ENCODE peak calls at places on chromosomes 4 and X, in five cellular contexts. One of them, this sample, is unnamed.

GRCh38 chr4:165207016-165207430 is 338 bp upstream of the KLHL2 start:
- DNase-seq in SJSA1: peak; percentile 23
- DNase-seq in activated T-helper 1 cell treated with Interleukin-2 at 50 U/mL for 16 hours: no peak
- DNase-seq in stimulated activated CD4-positive, alpha-beta T cell treated with anti-CD3 and anti-CD28 coated beads, Interleukin-1b, Interleukin-23, amount 100 ng/mL, for 48 hours: peak; percentile 10
- DNase-seq in activated CD8-positive, alpha-beta memory T cell treated with anti-CD3 and anti-CD28 coated beads for 48 hours: no peak
- DNase-seq in this sample: no peak

GRCh38 chrX:74242050-74242449 is 61.9 kb upstream of the ZCCHC13 start:
- DNase-seq in stimulated activated CD4-positive, alpha-beta T cell treated with anti-CD3 and anti-CD28 coated beads, Interleukin-1b, Interleukin-23, amount 100 ng/mL, for 48 hours: no peak
- DNase-seq in SJSA1: peak; percentile 72
- DNase-seq in activated T-helper 1 cell treated with Interleukin-2 at 50 U/mL for 16 hours: no peak
- DNase-seq in activated CD8-positive, alpha-beta memory T cell treated with anti-CD3 and anti-CD28 coated beads for 48 hours: no peak
- DNase-seq in this sample: no peak

GRCh38 chr4:121951570-121952110 is at the start of gene TRPC3:
- DNase-seq in SJSA1: peak; percentile 41
- DNase-seq in stimulated activated CD4-positive, alpha-beta T cell treated with anti-CD3 and anti-CD28 coated beads, Interleukin-1b, Interleukin-23, amount 100 ng/mL, for 48 hours: peak; percentile 33
- DNase-seq in activated CD8-positive, alpha-beta memory T cell treated with anti-CD3 and anti-CD28 coated beads for 48 hours: peak; percentile 6
- DNase-seq in activated T-helper 1 cell treated with Interleukin-2 at 50 U/mL for 16 hours: peak; percentile 9
- DNase-seq in this sample: peak; percentile 72

GRCh38 chr4:87985097-87985886 is 9.8 kb downstream of the SPP1 start:
- DNase-seq in SJSA1: peak; percentile 44
- DNase-seq in stimulated activated CD4-positive, alpha-beta T cell treated with anti-CD3 and anti-CD28 coated beads, Interleukin-1b, Interleukin-23, amount 100 ng/mL, for 48 hours: peak; percentile 37
- DNase-seq in activated T-helper 1 cell treated with Interleukin-2 at 50 U/mL for 16 hours: no peak
- DNase-seq in activated CD8-positive, alpha-beta memory T cell treated with anti-CD3 and anti-CD28 coated beads for 48 hours: no peak
- DNase-seq in this sample: peak; percentile 74

GRCh38 chr4:124262211-124263179 is 450.0 kb downstream of the ANKRD50 start:
- DNase-seq in activated T-helper 1 cell treated with Interleukin-2 at 50 U/mL for 16 hours: no peak
- DNase-seq in activated CD8-positive, alpha-beta memory T cell treated with anti-CD3 and anti-CD28 coated beads for 48 hours: no peak
- DNase-seq in SJSA1: peak; percentile 48
- DNase-seq in stimulated activated CD4-positive, alpha-beta T cell treated with anti-CD3 and anti-CD28 coated beads, Interleukin-1b, Interleukin-23, amount 100 ng/mL, for 48 hours: peak; percentile 25
- DNase-seq in this sample: peak; percentile 52

GRCh38 chr4:85243857-85244256 is 231.1 kb upstream of the ARHGAP24 start:
- DNase-seq in activated T-helper 1 cell treated with Interleukin-2 at 50 U/mL for 16 hours: no peak
- DNase-seq in activated CD8-positive, alpha-beta memory T cell treated with anti-CD3 and anti-CD28 coated beads for 48 hours: no peak
- DNase-seq in SJSA1: no peak
- DNase-seq in stimulated activated CD4-positive, alpha-beta T cell treated with anti-CD3 and anti-CD28 coated beads, Interleukin-1b, Interleukin-23, amount 100 ng/mL, for 48 hours: no peak
- DNase-seq in this sample: no peak

GRCh38 chr4:138410266-138410665 is 168.1 kb upstream of the SLC7A11 start:
- DNase-seq in activated CD8-positive, alpha-beta memory T cell treated with anti-CD3 and anti-CD28 coated beads for 48 hours: no peak
- DNase-seq in activated T-helper 1 cell treated with Interleukin-2 at 50 U/mL for 16 hours: no peak
- DNase-seq in SJSA1: no peak
- DNase-seq in stimulated activated CD4-positive, alpha-beta T cell treated with anti-CD3 and anti-CD28 coated beads, Interleukin-1b, Interleukin-23, amount 100 ng/mL, for 48 hours: no peak
- DNase-seq in this sample: no peak

GRCh38 chr4:41538017-41538733 is at the start of gene LIMCH1:
- DNase-seq in SJSA1: peak; percentile 27
- DNase-seq in stimulated activated CD4-positive, alpha-beta T cell treated with anti-CD3 and anti-CD28 coated beads, Interleukin-1b, Interleukin-23, amount 100 ng/mL, for 48 hours: no peak
- DNase-seq in activated T-helper 1 cell treated with Interleukin-2 at 50 U/mL for 16 hours: no peak
- DNase-seq in activated CD8-positive, alpha-beta memory T cell treated with anti-CD3 and anti-CD28 coated beads for 48 hours: no peak
- DNase-seq in this sample: peak; percentile 50

GRCh38 chr4:101356928-101357327 is 9.6 kb upstream of the PPP3CA start:
- DNase-seq in SJSA1: peak; percentile 71
- DNase-seq in activated CD8-positive, alpha-beta memory T cell treated with anti-CD3 and anti-CD28 coated beads for 48 hours: no peak
- DNase-seq in activated T-helper 1 cell treated with Interleukin-2 at 50 U/mL for 16 hours: no peak
- DNase-seq in stimulated activated CD4-positive, alpha-beta T cell treated with anti-CD3 and anti-CD28 coated beads, Interleukin-1b, Interleukin-23, amount 100 ng/mL, for 48 hours: no peak
- DNase-seq in this sample: no peak

GRCh38 chr4:183840311-183840710 is 64.8 kb upstream of the STOX2 start:
- DNase-seq in activated T-helper 1 cell treated with Interleukin-2 at 50 U/mL for 16 hours: peak; percentile 23
- DNase-seq in activated CD8-positive, alpha-beta memory T cell treated with anti-CD3 and anti-CD28 coated beads for 48 hours: peak; percentile 26
- DNase-seq in stimulated activated CD4-positive, alpha-beta T cell treated with anti-CD3 and anti-CD28 coated beads, Interleukin-1b, Interleukin-23, amount 100 ng/mL, for 48 hours: peak; percentile 60
- DNase-seq in SJSA1: peak; percentile 39
- DNase-seq in this sample: no peak

GRCh38 chr4:182842991-182843390 is 74.2 kb downstream of the DCTD start:
- DNase-seq in activated CD8-positive, alpha-beta memory T cell treated with anti-CD3 and anti-CD28 coated beads for 48 hours: no peak
- DNase-seq in activated T-helper 1 cell treated with Interleukin-2 at 50 U/mL for 16 hours: no peak
- DNase-seq in stimulated activated CD4-positive, alpha-beta T cell treated with anti-CD3 and anti-CD28 coated beads, Interleukin-1b, Interleukin-23, amount 100 ng/mL, for 48 hours: no peak
- DNase-seq in SJSA1: no peak
- DNase-seq in this sample: no peak

GRCh38 chrX:131779313-131779712 is 235.4 kb downstream of the OR13H1 start:
- DNase-seq in activated CD8-positive, alpha-beta memory T cell treated with anti-CD3 and anti-CD28 coated beads for 48 hours: no peak
- DNase-seq in SJSA1: no peak
- DNase-seq in stimulated activated CD4-positive, alpha-beta T cell treated with anti-CD3 and anti-CD28 coated beads, Interleukin-1b, Interleukin-23, amount 100 ng/mL, for 48 hours: no peak
- DNase-seq in activated T-helper 1 cell treated with Interleukin-2 at 50 U/mL for 16 hours: no peak
- DNase-seq in this sample: no peak

GRCh38 chr4:74456849-74457395 is 12.0 kb downstream of the AREG start:
- DNase-seq in stimulated activated CD4-positive, alpha-beta T cell treated with anti-CD3 and anti-CD28 coated beads, Interleukin-1b, Interleukin-23, amount 100 ng/mL, for 48 hours: no peak
- DNase-seq in SJSA1: no peak
- DNase-seq in activated CD8-positive, alpha-beta memory T cell treated with anti-CD3 and anti-CD28 coated beads for 48 hours: no peak
- DNase-seq in activated T-helper 1 cell treated with Interleukin-2 at 50 U/mL for 16 hours: no peak
- DNase-seq in this sample: no peak

GRCh38 chr4:20318011-20318898 is 66.5 kb downstream of the SLIT2 start:
- DNase-seq in stimulated activated CD4-positive, alpha-beta T cell treated with anti-CD3 and anti-CD28 coated beads, Interleukin-1b, Interleukin-23, amount 100 ng/mL, for 48 hours: no peak
- DNase-seq in activated T-helper 1 cell treated with Interleukin-2 at 50 U/mL for 16 hours: no peak
- DNase-seq in SJSA1: no peak
- DNase-seq in activated CD8-positive, alpha-beta memory T cell treated with anti-CD3 and anti-CD28 coated beads for 48 hours: no peak
- DNase-seq in this sample: no peak

GRCh38 chrX:34917146-34917545 is 25.4 kb upstream of the FAM47B start:
- DNase-seq in activated T-helper 1 cell treated with Interleukin-2 at 50 U/mL for 16 hours: no peak
- DNase-seq in SJSA1: peak; percentile 0
- DNase-seq in stimulated activated CD4-positive, alpha-beta T cell treated with anti-CD3 and anti-CD28 coated beads, Interleukin-1b, Interleukin-23, amount 100 ng/mL, for 48 hours: no peak
- DNase-seq in activated CD8-positive, alpha-beta memory T cell treated with anti-CD3 and anti-CD28 coated beads for 48 hours: no peak
- DNase-seq in this sample: no peak

GRCh38 chr4:181007751-181008150 is 1235.5 kb upstream of the TENM3 start:
- DNase-seq in activated CD8-positive, alpha-beta memory T cell treated with anti-CD3 and anti-CD28 coated beads for 48 hours: no peak
- DNase-seq in stimulated activated CD4-positive, alpha-beta T cell treated with anti-CD3 and anti-CD28 coated beads, Interleukin-1b, Interleukin-23, amount 100 ng/mL, for 48 hours: no peak
- DNase-seq in activated T-helper 1 cell treated with Interleukin-2 at 50 U/mL for 16 hours: no peak
- DNase-seq in SJSA1: no peak
- DNase-seq in this sample: no peak

GRCh38 chrX:46737462-46737861 is 21.5 kb downstream of the SLC9A7 start:
- DNase-seq in activated CD8-positive, alpha-beta memory T cell treated with anti-CD3 and anti-CD28 coated beads for 48 hours: no peak
- DNase-seq in activated T-helper 1 cell treated with Interleukin-2 at 50 U/mL for 16 hours: no peak
- DNase-seq in SJSA1: no peak
- DNase-seq in stimulated activated CD4-positive, alpha-beta T cell treated with anti-CD3 and anti-CD28 coated beads, Interleukin-1b, Interleukin-23, amount 100 ng/mL, for 48 hours: no peak
- DNase-seq in this sample: no peak

GRCh38 chr4:6582889-6583504 is 8.0 kb downstream of the MAN2B2 start:
- DNase-seq in stimulated activated CD4-positive, alpha-beta T cell treated with anti-CD3 and anti-CD28 coated beads, Interleukin-1b, Interleukin-23, amount 100 ng/mL, for 48 hours: no peak
- DNase-seq in activated T-helper 1 cell treated with Interleukin-2 at 50 U/mL for 16 hours: no peak
- DNase-seq in SJSA1: no peak
- DNase-seq in activated CD8-positive, alpha-beta memory T cell treated with anti-CD3 and anti-CD28 coated beads for 48 hours: no peak
- DNase-seq in this sample: no peak

GRCh38 chrX:45807572-45808425 is 607.1 kb upstream of the DIPK2B start:
- DNase-seq in activated T-helper 1 cell treated with Interleukin-2 at 50 U/mL for 16 hours: no peak
- DNase-seq in SJSA1: peak; percentile 67
- DNase-seq in stimulated activated CD4-positive, alpha-beta T cell treated with anti-CD3 and anti-CD28 coated beads, Interleukin-1b, Interleukin-23, amount 100 ng/mL, for 48 hours: no peak
- DNase-seq in activated CD8-positive, alpha-beta memory T cell treated with anti-CD3 and anti-CD28 coated beads for 48 hours: no peak
- DNase-seq in this sample: no peak

GRCh38 chr4:66169341-66169740 is 499.1 kb upstream of the EPHA5 start:
- DNase-seq in SJSA1: no peak
- DNase-seq in activated CD8-positive, alpha-beta memory T cell treated with anti-CD3 and anti-CD28 coated beads for 48 hours: no peak
- DNase-seq in stimulated activated CD4-positive, alpha-beta T cell treated with anti-CD3 and anti-CD28 coated beads, Interleukin-1b, Interleukin-23, amount 100 ng/mL, for 48 hours: no peak
- DNase-seq in activated T-helper 1 cell treated with Interleukin-2 at 50 U/mL for 16 hours: no peak
- DNase-seq in this sample: no peak

GRCh38 chr4:89551191-89551590 is 243.6 kb upstream of the GPRIN3 start:
- DNase-seq in SJSA1: no peak
- DNase-seq in activated CD8-positive, alpha-beta memory T cell treated with anti-CD3 and anti-CD28 coated beads for 48 hours: no peak
- DNase-seq in stimulated activated CD4-positive, alpha-beta T cell treated with anti-CD3 and anti-CD28 coated beads, Interleukin-1b, Interleukin-23, amount 100 ng/mL, for 48 hours: no peak
- DNase-seq in activated T-helper 1 cell treated with Interleukin-2 at 50 U/mL for 16 hours: no peak
- DNase-seq in this sample: no peak

GRCh38 chrX:40912576-40912975 is 172.7 kb upstream of the USP9X start:
- DNase-seq in SJSA1: no peak
- DNase-seq in activated T-helper 1 cell treated with Interleukin-2 at 50 U/mL for 16 hours: no peak
- DNase-seq in activated CD8-positive, alpha-beta memory T cell treated with anti-CD3 and anti-CD28 coated beads for 48 hours: no peak
- DNase-seq in stimulated activated CD4-positive, alpha-beta T cell treated with anti-CD3 and anti-CD28 coated beads, Interleukin-1b, Interleukin-23, amount 100 ng/mL, for 48 hours: no peak
- DNase-seq in this sample: no peak

GRCh38 chr4:2303686-2304320 is 41.9 kb upstream of the MXD4 start:
- DNase-seq in SJSA1: no peak
- DNase-seq in activated CD8-positive, alpha-beta memory T cell treated with anti-CD3 and anti-CD28 coated beads for 48 hours: no peak
- DNase-seq in activated T-helper 1 cell treated with Interleukin-2 at 50 U/mL for 16 hours: no peak
- DNase-seq in stimulated activated CD4-positive, alpha-beta T cell treated with anti-CD3 and anti-CD28 coated beads, Interleukin-1b, Interleukin-23, amount 100 ng/mL, for 48 hours: no peak
- DNase-seq in this sample: no peak

GRCh38 chr4:38150766-38151165 is 190.6 kb downstream of the PTTG2 start:
- DNase-seq in activated T-helper 1 cell treated with Interleukin-2 at 50 U/mL for 16 hours: no peak
- DNase-seq in stimulated activated CD4-positive, alpha-beta T cell treated with anti-CD3 and anti-CD28 coated beads, Interleukin-1b, Interleukin-23, amount 100 ng/mL, for 48 hours: no peak
- DNase-seq in activated CD8-positive, alpha-beta memory T cell treated with anti-CD3 and anti-CD28 coated beads for 48 hours: no peak
- DNase-seq in SJSA1: no peak
- DNase-seq in this sample: no peak

GRCh38 chr4:1290165-1290977 is 680 bp downstream of the MAEA start:
- DNase-seq in activated T-helper 1 cell treated with Interleukin-2 at 50 U/mL for 16 hours: no peak
- DNase-seq in stimulated activated CD4-positive, alpha-beta T cell treated with anti-CD3 and anti-CD28 coated beads, Interleukin-1b, Interleukin-23, amount 100 ng/mL, for 48 hours: peak; percentile 38
- DNase-seq in SJSA1: no peak
- DNase-seq in activated CD8-positive, alpha-beta memory T cell treated with anti-CD3 and anti-CD28 coated beads for 48 hours: no peak
- DNase-seq in this sample: no peak

GRCh38 chr4:153233761-153234371 is 29.6 kb downstream of the TRIM2 start:
- DNase-seq in SJSA1: no peak
- DNase-seq in activated T-helper 1 cell treated with Interleukin-2 at 50 U/mL for 16 hours: no peak
- DNase-seq in stimulated activated CD4-positive, alpha-beta T cell treated with anti-CD3 and anti-CD28 coated beads, Interleukin-1b, Interleukin-23, amount 100 ng/mL, for 48 hours: no peak
- DNase-seq in activated CD8-positive, alpha-beta memory T cell treated with anti-CD3 and anti-CD28 coated beads for 48 hours: no peak
- DNase-seq in this sample: no peak

GRCh38 chrX:24985120-24985519 is 30.6 kb downstream of the ARX start:
- DNase-seq in activated CD8-positive, alpha-beta memory T cell treated with anti-CD3 and anti-CD28 coated beads for 48 hours: no peak
- DNase-seq in stimulated activated CD4-positive, alpha-beta T cell treated with anti-CD3 and anti-CD28 coated beads, Interleukin-1b, Interleukin-23, amount 100 ng/mL, for 48 hours: no peak
- DNase-seq in SJSA1: no peak
- DNase-seq in activated T-helper 1 cell treated with Interleukin-2 at 50 U/mL for 16 hours: no peak
- DNase-seq in this sample: no peak

GRCh38 chr4:36138221-36138620 is 106.1 kb downstream of the ARAP2 start:
- DNase-seq in SJSA1: no peak
- DNase-seq in activated T-helper 1 cell treated with Interleukin-2 at 50 U/mL for 16 hours: no peak
- DNase-seq in activated CD8-positive, alpha-beta memory T cell treated with anti-CD3 and anti-CD28 coated beads for 48 hours: no peak
- DNase-seq in stimulated activated CD4-positive, alpha-beta T cell treated with anti-CD3 and anti-CD28 coated beads, Interleukin-1b, Interleukin-23, amount 100 ng/mL, for 48 hours: no peak
- DNase-seq in this sample: no peak

GRCh38 chr4:140326395-140326993 is 47.0 kb upstream of the SCOC start:
- DNase-seq in SJSA1: peak; percentile 42
- DNase-seq in activated CD8-positive, alpha-beta memory T cell treated with anti-CD3 and anti-CD28 coated beads for 48 hours: no peak
- DNase-seq in stimulated activated CD4-positive, alpha-beta T cell treated with anti-CD3 and anti-CD28 coated beads, Interleukin-1b, Interleukin-23, amount 100 ng/mL, for 48 hours: no peak
- DNase-seq in activated T-helper 1 cell treated with Interleukin-2 at 50 U/mL for 16 hours: no peak
- DNase-seq in this sample: no peak

GRCh38 chr4:48641401-48641800 is 138.7 kb downstream of the FRYL start:
- DNase-seq in stimulated activated CD4-positive, alpha-beta T cell treated with anti-CD3 and anti-CD28 coated beads, Interleukin-1b, Interleukin-23, amount 100 ng/mL, for 48 hours: no peak
- DNase-seq in SJSA1: no peak
- DNase-seq in activated CD8-positive, alpha-beta memory T cell treated with anti-CD3 and anti-CD28 coated beads for 48 hours: no peak
- DNase-seq in activated T-helper 1 cell treated with Interleukin-2 at 50 U/mL for 16 hours: no peak
- DNase-seq in this sample: no peak

This sample was measured in H1.